ENCODE peak calls at places on chromosomes 1 and 21, in eight cellular contexts. N is GM23248; U is OCI-LY7; P is PC-3; Y is heart right ventricle; R is hepatocyte; O is tibial artery; L is CD4-positive, CD25-positive, alpha-beta regulatory T cell. M is an unnamed sample. For H3K9me3, the result is how much of the 10 kb centered on the place peaks cover.

GRCh38 chr1:8712413-8713229 is 104.8 kb downstream of the RERE start:
- DNase-seq in R (peak), O (no peak), N (peak), U (peak), Y (no peak), L (no peak), P (peak), M (no peak)

GRCh38 chr21:42570362-42570761 is 56.7 kb downstream of the SLC37A1 start:
- DNase-seq in Y (no peak), L (no peak), U (no peak), N (no peak), R (no peak), O (peak), P (no peak), M (no peak)

GRCh38 chr1:61591316-61591715 is 133.6 kb downstream of the TM2D1 start:
- DNase-seq in U (no peak), O (no peak), L (no peak), Y (no peak), N (peak), P (no peak), R (no peak), M (no peak)

GRCh38 chr1:232678185-232678886 is 48.4 kb upstream of the SIPA1L2 start:
- DNase-seq in Y (no peak), U (no peak), R (peak), L (no peak), P (peak), O (no peak), N (no peak), M (no peak)

GRCh38 chr1:53653631-53654030 is 85.3 kb downstream of the GLIS1 start:
- DNase-seq in Y (no peak), L (no peak), R (no peak), U (no peak), N (no peak), P (no peak), O (no peak), M (no peak)

GRCh38 chr1:125065821-125066180 is 3881.0 kb downstream of the SRGAP2C start:
- DNase-seq in L (no peak), U (no peak), N (no peak), Y (no peak), R (no peak), O (no peak), P (no peak), M (no peak)

GRCh38 chr1:60759257-60759656 is 323.1 kb upstream of the NFIA start:
- DNase-seq in L (no peak), R (no peak), Y (no peak), O (no peak), U (no peak), N (no peak), P (no peak), M (no peak)

GRCh38 chr1:8660455-8660854 is 157.0 kb downstream of the RERE start:
- DNase-seq in U (peak), O (peak), P (peak), Y (peak), N (peak), R (peak), L (no peak), M (peak)

GRCh38 chr1:173861731-173862145 is 6.1 kb downstream of the GAS5 start:
- DNase-seq in P (no peak), U (peak), N (no peak), Y (no peak), O (no peak), L (no peak), R (no peak), M (no peak)

GRCh38 chr1:240151126-240151735 is 59.5 kb downstream of the FMN2 start:
- DNase-seq in R (no peak), U (no peak), N (peak), L (no peak), P (peak), O (no peak), Y (no peak), M (no peak)

GRCh38 chr1:207028884-207029283 is 3.7 kb downstream of the C1orf116 start:
- DNase-seq in P (peak), L (no peak), R (no peak), O (no peak), Y (no peak), U (no peak), N (no peak), M (no peak)

GRCh38 chr1:33057095-33057494 is 20.4 kb upstream of the AK2 start:
- DNase-seq in Y (no peak), U (no peak), P (no peak), L (no peak), R (no peak), O (no peak), N (no peak), M (no peak)

GRCh38 chr21:33116669-33117267 is 46.8 kb downstream of the OLIG1 start:
- DNase-seq in Y (no peak), L (no peak), P (no peak), U (no peak), N (no peak), O (no peak), R (no peak), M (no peak)

GRCh38 chr21:43023175-43023574 is 48.8 kb downstream of the PKNOX1 start:
- DNase-seq in L (no peak), O (no peak), U (no peak), P (no peak), N (no peak), Y (no peak), R (no peak), M (no peak)

GRCh38 chr1:174932587-174932986 is 67.2 kb upstream of the CACYBP start:
- DNase-seq in L (no peak), U (no peak), R (no peak), P (no peak), O (no peak), Y (no peak), N (no peak), M (no peak)

GRCh38 chr1:54052470-54052933 is 502 bp downstream of the TMEM59 start:
- DNase-seq in Y (peak), U (peak), L (peak), P (no peak), R (peak), O (peak), N (peak), M (no peak)

GRCh38 chr1:39973503-39974135 is 18.7 kb downstream of the MFSD2A start:
- DNase-seq in U (peak), L (peak), R (peak), P (peak), Y (peak), N (peak), O (peak), M (peak)

GRCh38 chr1:23168079-23168461 is 586 bp downstream of the LUZP1 start:
- DNase-seq in O (no peak), L (peak), U (peak), P (no peak), Y (peak), N (peak), R (peak), M (peak)

GRCh38 chr1:196877964-196878363 is 9.9 kb upstream of the CFHR4 start:
- DNase-seq in P (no peak), U (no peak), O (no peak), R (peak), N (peak), L (no peak), Y (no peak), M (no peak)

GRCh38 chr21:44658913-44659595 is 1.3 kb downstream of the KRTAP12-3 start:
- DNase-seq in Y (no peak), N (no peak), P (no peak), R (no peak), O (no peak), L (no peak), U (no peak), M (no peak)

GRCh38 chr21:44654576-44654950 is at the start of gene KRTAP12-4:
- DNase-seq in L (no peak), R (no peak), N (no peak), P (no peak), O (no peak), Y (no peak), U (no peak), M (no peak)

GRCh38 chr21:44658511-44658910 is 779 bp downstream of the KRTAP12-3 start:
- DNase-seq in N (no peak), R (no peak), U (no peak), O (no peak), P (no peak), L (no peak), Y (no peak), M (no peak)

GRCh38 chr21:44656868-44657267 is 864 bp upstream of the KRTAP12-3 start:
- DNase-seq in R (no peak), N (no peak), L (no peak), O (no peak), Y (no peak), P (no peak), U (no peak), M (no peak)

DNA sequence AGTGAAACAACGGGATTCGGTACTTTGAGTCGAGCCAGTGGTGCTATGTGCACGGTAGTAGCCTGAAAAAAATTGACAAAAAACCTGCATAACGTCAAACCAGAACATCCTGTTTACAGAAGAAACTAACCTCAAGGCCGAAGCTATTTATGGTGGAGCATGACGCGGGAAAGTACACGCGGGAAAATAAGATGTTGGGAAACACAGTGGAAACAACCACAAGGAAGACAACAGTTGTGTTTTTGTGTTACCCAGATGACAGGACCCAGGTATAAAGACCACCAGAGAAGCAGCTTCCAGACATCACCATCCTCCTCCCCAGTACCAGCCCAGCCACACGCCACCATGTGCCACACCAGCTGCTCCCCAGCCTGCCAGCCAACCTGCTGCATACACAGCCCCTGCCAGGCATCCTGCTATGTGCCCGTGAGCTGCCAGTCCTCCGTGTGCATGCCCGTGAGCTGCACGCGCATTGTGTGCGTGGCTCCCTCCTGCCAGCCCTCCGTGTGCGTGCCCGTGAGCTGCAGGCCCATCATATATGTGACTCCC is at the start of gene KRTAP12-3:
- DNase-seq in P (no peak), N (no peak), U (no peak), Y (no peak), O (no peak), R (no peak), L (no peak), M (no peak)
- H3K9me3 ChIP-seq in P (under half), N (under half), U (under half), Y (under half), O (under half), R (under half), L (under half), M (under half)

GRCh38 chr1:76868154-76868882 is 1.0 kb downstream of the ST6GALNAC5 start:
- DNase-seq in R (peak), O (no peak), P (peak), N (peak), U (no peak), Y (no peak), L (no peak), M (peak)
- H3K27ac ChIP-seq in R (no peak), O (peak), P (no peak), N (no peak), U (no peak), Y (no peak), L (no peak), M (no peak)

DNA sequence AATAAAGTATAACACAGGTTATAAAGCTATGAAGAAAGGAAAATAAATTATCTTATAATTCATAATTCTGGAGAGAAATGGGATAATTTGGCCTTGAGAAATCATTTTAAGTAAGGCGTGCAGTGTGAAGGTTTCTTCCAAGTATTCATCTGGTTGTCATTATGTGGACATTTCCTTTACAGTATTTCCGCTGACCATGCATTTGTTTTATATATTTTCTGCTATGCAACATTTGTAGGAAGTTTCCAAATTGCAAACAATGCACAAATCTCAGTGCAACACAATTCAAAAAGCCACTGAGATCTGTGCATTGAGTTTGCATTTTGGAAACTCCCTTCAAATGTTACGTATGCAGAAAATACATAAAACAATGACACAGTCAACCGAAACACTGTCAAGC is 17.8 kb downstream of the ZNF670 start:
- DNase-seq in P (no peak), Y (no peak), N (no peak), R (no peak), O (no peak), U (no peak), L (no peak), M (no peak)
- H3K9me3 ChIP-seq in P (half or more), Y (under half), N (under half), R (under half), O (under half), U (half or more), L (half or more), M (under half)

GRCh38 chr1:68379085-68379478 is 70.7 kb downstream of the RPE65 start:
- DNase-seq in N (peak), L (no peak), P (peak), R (no peak), O (no peak), Y (no peak), U (no peak), M (no peak)

GRCh38 chr1:68384872-68385390 is 64.8 kb downstream of the RPE65 start:
- DNase-seq in U (no peak), L (no peak), O (no peak), P (peak), R (no peak), Y (peak), N (peak), M (no peak)

GRCh38 chr1:68378296-68379084 is 71.3 kb downstream of the RPE65 start:
- DNase-seq in N (peak), O (no peak), P (peak), U (no peak), L (no peak), R (peak), Y (no peak), M (no peak)

GRCh38 chr1:68384321-68384813 is 65.4 kb downstream of the RPE65 start:
- DNase-seq in Y (peak), R (peak), U (no peak), N (peak), P (peak), O (no peak), L (no peak), M (no peak)

DNA sequence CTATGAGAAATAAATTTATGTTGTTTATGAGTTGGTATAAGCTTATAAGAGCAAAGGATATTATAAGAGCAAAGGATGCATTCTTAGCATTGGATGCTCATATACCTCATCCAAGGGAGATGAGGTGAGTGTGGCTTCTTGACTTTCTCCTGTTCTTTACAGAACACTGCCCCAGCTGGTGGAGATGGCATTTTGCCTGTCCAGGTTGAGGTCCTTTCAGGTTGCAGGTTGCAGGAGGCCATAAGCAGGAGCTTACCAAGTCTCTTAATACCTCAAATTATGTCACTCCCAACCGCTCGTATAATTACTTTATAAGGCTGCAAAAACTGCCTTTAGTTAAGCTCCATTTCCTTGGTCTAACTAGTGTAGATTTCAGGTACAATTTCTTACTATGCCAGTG is 66.7 kb downstream of the RPE65 start:
- DNase-seq in P (peak), O (no peak), L (no peak), Y (no peak), R (no peak), N (no peak), U (no peak), M (no peak)
- H3K27ac ChIP-seq in P (peak), O (no peak), L (no peak), Y (no peak), R (no peak), N (no peak), U (no peak), M (no peak)

DNA sequence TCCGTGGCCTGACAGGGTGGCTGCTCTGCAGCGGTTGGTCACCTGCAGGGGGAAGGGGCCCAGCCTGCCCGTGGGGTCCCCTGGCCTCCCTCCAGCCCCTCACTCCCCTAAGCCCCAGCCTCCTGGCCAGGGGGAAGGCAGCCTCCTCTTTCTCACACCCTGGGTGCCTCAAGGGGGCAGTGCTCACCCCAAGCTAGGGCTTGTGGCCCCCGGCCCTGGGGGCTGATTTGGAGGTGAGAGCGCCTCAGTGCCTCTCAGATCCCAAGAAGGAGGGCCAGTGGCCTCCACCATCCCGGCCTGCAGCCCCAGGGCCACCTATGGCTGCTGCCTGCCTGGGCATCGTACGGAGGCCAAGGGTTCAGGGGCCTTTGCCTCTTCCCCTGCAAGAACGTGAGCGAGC is 66.4 kb upstream of the TTC34 start:
- DNase-seq in U (no peak), N (no peak), O (no peak), R (no peak), L (no peak), P (no peak), Y (no peak), M (no peak)
- H3K9me3 ChIP-seq in U (under half), N (under half), O (under half), R (under half), L (under half), P (under half), Y (under half), M (under half)